ENCODE peak calls at places on chromosomes 16 and 17, in five cellular contexts. One of them, this sample, is unnamed.
A peak's percentile ranks its signal among the peaks of the same experiment; 100 is the strongest.

GRCh38 chr17:46026045-46026814 is 27.2 kb downstream of the STH start:
- DNase-seq in adrenal gland: no peak
- DNase-seq in ovary: no peak
- DNase-seq in body of pancreas: peak; percentile 3
- DNase-seq in A549: no peak
- DNase-seq in this sample: peak; percentile 46

GRCh38 chr16:12551946-12552345 is 251.7 kb downstream of the CPPED1 start:
- DNase-seq in A549: no peak
- DNase-seq in body of pancreas: no peak
- DNase-seq in ovary: no peak
- DNase-seq in adrenal gland: no peak
- DNase-seq in this sample: no peak

GRCh38 chr17:80485846-80486245 is 9.4 kb upstream of the NPTX1 start:
- DNase-seq in body of pancreas: no peak
- DNase-seq in A549: no peak
- DNase-seq in ovary: no peak
- DNase-seq in adrenal gland: no peak
- DNase-seq in this sample: no peak

GRCh38 chr17:82356845-82357355 is 2.1 kb upstream of the TEX19 start:
- DNase-seq in A549: no peak
- DNase-seq in body of pancreas: peak; percentile 72
- DNase-seq in ovary: no peak
- DNase-seq in adrenal gland: no peak
- DNase-seq in this sample: no peak

GRCh38 chr17:17785407-17785806 is 51.4 kb downstream of the SREBF1 start:
- DNase-seq in adrenal gland: no peak
- DNase-seq in ovary: peak; percentile 36
- DNase-seq in body of pancreas: peak; percentile 64
- DNase-seq in A549: no peak
- DNase-seq in this sample: no peak

GRCh38 chr16:64202571-64202970 is 919.3 kb downstream of the CDH11 start:
- DNase-seq in A549: no peak
- DNase-seq in ovary: no peak
- DNase-seq in body of pancreas: no peak
- DNase-seq in adrenal gland: no peak
- DNase-seq in this sample: no peak

GRCh38 chr16:84374160-84374489 is 5.8 kb downstream of the ATP2C2 start:
- DNase-seq in body of pancreas: no peak
- DNase-seq in ovary: no peak
- DNase-seq in A549: no peak
- DNase-seq in adrenal gland: no peak
- DNase-seq in this sample: no peak

GRCh38 chr16:49713770-49714169 is 142.1 kb downstream of the ZNF423 start:
- DNase-seq in A549: no peak
- DNase-seq in adrenal gland: no peak
- DNase-seq in body of pancreas: no peak
- DNase-seq in ovary: no peak
- DNase-seq in this sample: no peak

GRCh38 chr17:22267019-22267418 is 574.7 kb downstream of the KCNJ18 start:
- DNase-seq in ovary: no peak
- DNase-seq in adrenal gland: no peak
- DNase-seq in A549: no peak
- DNase-seq in body of pancreas: no peak
- DNase-seq in this sample: no peak
- H3K9me3 ChIP-seq in ovary: no peaks in the 10 kb centered on the region
- H3K9me3 ChIP-seq in adrenal gland: no peaks in the 10 kb centered on the region
- H3K9me3 ChIP-seq in A549: no peaks in the 10 kb centered on the region
- H3K9me3 ChIP-seq in body of pancreas: peaks cover 5% of the 10 kb centered on the region
- H3K9me3 ChIP-seq in this sample: no peaks in the 10 kb centered on the region

GRCh38 chr17:992933-993332 is 4.0 kb upstream of the TIMM22 start:
- DNase-seq in adrenal gland: no peak
- DNase-seq in body of pancreas: no peak
- DNase-seq in A549: no peak
- DNase-seq in ovary: no peak
- DNase-seq in this sample: no peak

GRCh38 chr17:1001640-1002411 is 4.9 kb downstream of the TIMM22 start:
- DNase-seq in adrenal gland: no peak
- DNase-seq in body of pancreas: no peak
- DNase-seq in ovary: no peak
- DNase-seq in A549: no peak
- DNase-seq in this sample: peak; percentile 32

GRCh38 chr17:998111-998510 is 1.2 kb downstream of the TIMM22 start:
- DNase-seq in A549: no peak
- DNase-seq in adrenal gland: no peak
- DNase-seq in body of pancreas: no peak
- DNase-seq in ovary: no peak
- DNase-seq in this sample: no peak

GRCh38 chr17:1000597-1001490 is 3.9 kb downstream of the TIMM22 start:
- DNase-seq in A549: no peak
- DNase-seq in body of pancreas: peak; percentile 47
- DNase-seq in ovary: no peak
- DNase-seq in adrenal gland: no peak
- DNase-seq in this sample: no peak

GRCh38 chr17:996554-997344 is at the start of gene TIMM22:
- DNase-seq in ovary: peak; percentile 92
- DNase-seq in body of pancreas: peak; percentile 94
- DNase-seq in A549: peak; percentile 98
- DNase-seq in adrenal gland: peak; percentile 92
- DNase-seq in this sample: peak; percentile 98
- TF ChIP-seq POLR2A in ovary: peak; percentile 78
- TF ChIP-seq POLR2A in body of pancreas: peak; percentile 83
- TF ChIP-seq POLR2A in A549: peak; percentile 92
- TF ChIP-seq POLR2A in adrenal gland: peak; percentile 81
- TF ChIP-seq POLR2A in this sample: peak; percentile 57

GRCh38 chr17:19397556-19398041 is 10.6 kb upstream of the MFAP4 start:
- DNase-seq in body of pancreas: peak; percentile 26
- DNase-seq in A549: no peak
- DNase-seq in ovary: no peak
- DNase-seq in adrenal gland: no peak
- DNase-seq in this sample: no peak
- TF ChIP-seq CTCF in body of pancreas: peak; percentile 17
- TF ChIP-seq CTCF in A549: no peak
- TF ChIP-seq CTCF in ovary: no peak
- TF ChIP-seq CTCF in adrenal gland: no peak
- TF ChIP-seq CTCF in this sample: peak; percentile 13

DNA sequence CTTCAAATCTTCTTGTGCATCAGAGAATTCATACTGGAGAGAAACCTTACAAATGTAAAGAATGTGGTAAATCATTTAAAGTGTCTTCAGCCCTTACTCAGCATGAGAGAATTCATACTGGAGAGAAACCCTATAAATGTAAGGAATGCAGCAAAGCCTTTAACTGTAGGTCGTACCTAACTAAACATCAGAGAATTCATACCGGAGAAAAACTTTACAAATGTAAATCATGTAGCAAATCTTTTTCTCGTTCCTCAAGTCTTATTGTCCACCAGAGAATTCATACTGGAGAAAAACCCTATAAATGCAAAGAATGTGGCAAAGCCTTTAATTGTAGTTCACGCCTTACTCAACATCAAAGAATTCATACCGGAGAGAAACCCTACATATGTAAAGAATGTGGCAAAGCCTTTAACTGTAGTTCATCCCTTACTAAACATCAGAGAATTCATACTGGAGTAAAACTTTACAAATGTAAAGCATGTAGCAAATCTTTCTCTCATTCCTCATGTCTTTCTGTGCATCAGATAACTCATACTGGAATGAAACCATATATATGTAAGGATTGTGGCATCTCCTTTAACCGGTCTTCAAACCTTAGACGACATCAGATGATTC is 118.5 kb upstream of the ZNF267 start:
- DNase-seq in ovary: no peak
- DNase-seq in A549: no peak
- DNase-seq in adrenal gland: no peak
- DNase-seq in body of pancreas: no peak
- DNase-seq in this sample: no peak
- H3K9me3 ChIP-seq in ovary: peaks cover 28% of the 10 kb centered on the region
- H3K9me3 ChIP-seq in A549: peaks cover 92% of the 10 kb centered on the region
- H3K9me3 ChIP-seq in adrenal gland: peaks cover 93% of the 10 kb centered on the region
- H3K9me3 ChIP-seq in body of pancreas: peaks cover 70% of the 10 kb centered on the region
- H3K9me3 ChIP-seq in this sample: peaks cover 91% of the 10 kb centered on the region

GRCh38 chr17:40915721-40916256 is 21.7 kb downstream of the KRT23 start:
- DNase-seq in body of pancreas: no peak
- DNase-seq in ovary: no peak
- DNase-seq in A549: no peak
- DNase-seq in adrenal gland: no peak
- DNase-seq in this sample: no peak

GRCh38 chr17:40912506-40913220 is 24.8 kb downstream of the KRT23 start:
- DNase-seq in adrenal gland: no peak
- DNase-seq in body of pancreas: no peak
- DNase-seq in A549: no peak
- DNase-seq in ovary: no peak
- DNase-seq in this sample: no peak

GRCh38 chr17:40914456-40914855 is 23.0 kb downstream of the KRT23 start:
- DNase-seq in ovary: no peak
- DNase-seq in adrenal gland: no peak
- DNase-seq in A549: no peak
- DNase-seq in body of pancreas: no peak
- DNase-seq in this sample: no peak

GRCh38 chr17:40915199-40915661 is 22.2 kb downstream of the KRT23 start:
- DNase-seq in body of pancreas: no peak
- DNase-seq in ovary: no peak
- DNase-seq in A549: peak; percentile 94
- DNase-seq in adrenal gland: no peak
- DNase-seq in this sample: no peak

GRCh38 chr17:40916366-40916765 is 21.1 kb downstream of the KRT23 start:
- DNase-seq in body of pancreas: no peak
- DNase-seq in adrenal gland: no peak
- DNase-seq in ovary: no peak
- DNase-seq in A549: no peak
- DNase-seq in this sample: no peak
- TF ChIP-seq POLR2A in body of pancreas: no peak
- TF ChIP-seq POLR2A in adrenal gland: no peak
- TF ChIP-seq POLR2A in ovary: no peak
- TF ChIP-seq POLR2A in A549: no peak
- TF ChIP-seq POLR2A in this sample: no peak

This sample was measured in upper lobe of left lung.